ENCODE peak calls at places on chromosome 21, in nine cellular contexts. B is epithelial cell of esophagus; N is EL; X is stimulated activated CD8-positive, alpha-beta memory T cell treated with anti-CD3 and anti-CD28 coated beads, Interleukin-7, amount 100 ng/mL, for 1 hour; S is Right ventricle myocardium superior; Y is NCI-H82; L is NCI-H345; D is transverse colon; E is stimulated activated CD4-positive, alpha-beta T cell treated with anti-CD3 and anti-CD28 coated beads, Interleukin-4, amount 100 ng/mL, for 48 hours. I is an unnamed sample.

GRCh38 chr21:37863842-37864241 is 52.4 kb downstream of the KCNJ6 start:
- DNase-seq in B (no peak), N (peak; percentile 80), X (no peak), S (no peak), Y (no peak), L (no peak), D (no peak), E (no peak), I (no peak)

GRCh38 chr21:21045538-21045937 is 47.3 kb downstream of the NCAM2 start:
- DNase-seq in B (no peak), N (no peak), X (no peak), S (no peak), Y (no peak), L (no peak), D (no peak), E (no peak), I (no peak)

GRCh38 chr21:29805110-29805509 is 134.7 kb downstream of the GRIK1 start:
- DNase-seq in B (peak; percentile 29), N (no peak), X (no peak), S (no peak), Y (no peak), L (no peak), D (no peak), E (no peak), I (no peak)

GRCh38 chr21:43793243-43793642 is 3.9 kb downstream of the RRP1 start:
- DNase-seq in B (no peak), N (no peak), X (no peak), S (no peak), Y (no peak), L (no peak), D (no peak), E (no peak), I (no peak)

GRCh38 chr21:42012344-42012743 is 2.2 kb upstream of the ZBTB21 start:
- DNase-seq in B (no peak), N (no peak), X (no peak), S (no peak), Y (no peak), L (peak; percentile 54), D (peak; percentile 23), E (no peak), I (no peak)

GRCh38 chr21:42016364-42016985 is 6.3 kb upstream of the ZBTB21 start:
- DNase-seq in B (no peak), N (no peak), X (no peak), S (no peak), Y (no peak), L (no peak), D (no peak), E (no peak), I (no peak)

GRCh38 chr21:46376231-46376628 is 52.3 kb downstream of the PCNT start:
- DNase-seq in B (no peak), N (no peak), X (no peak), S (no peak), Y (no peak), L (no peak), D (no peak), E (no peak), I (no peak)

GRCh38 chr21:38478782-38479181 is 19.5 kb downstream of the ERG start:
- DNase-seq in B (peak; percentile 100), N (peak; percentile 47), X (no peak), S (no peak), Y (no peak), L (no peak), D (no peak), E (no peak), I (no peak)

GRCh38 chr21:14013056-14013603 is 197.6 kb downstream of the LIPI start:
- DNase-seq in B (no peak), N (no peak), X (no peak), S (no peak), Y (no peak), L (no peak), D (no peak), E (no peak), I (no peak)

GRCh38 chr21:28714795-28715464 is 277.7 kb downstream of the LTN1 start:
- DNase-seq in B (no peak), N (peak; percentile 80), X (no peak), S (no peak), Y (no peak), L (no peak), D (no peak), E (no peak), I (no peak)